ENCODE peak calls at places on chromosomes 3 and 15, in six cellular contexts. Y is NCI-H1092 treated with DMSO at 0.1 percent for 48 hours; C is non-pigmented ciliary epithelial cell; N is effector memory CD4-positive, alpha-beta T cell; U is iris pigment epithelial cell; T is iPS DF 6.9. H is an unnamed sample.

GRCh38 chr3:87792532-87793321 is 266.1 kb downstream of the CGGBP1 start:
- DNase-seq in Y (no peak), C (no peak), N (no peak), U (no peak), T (no peak), H (no peak)

GRCh38 chr15:96838088-96838487 is 507.6 kb downstream of the NR2F2 start:
- DNase-seq in Y (no peak), C (no peak), N (no peak), U (peak), T (no peak), H (no peak)

GRCh38 chr3:182501861-182502260 is 291.4 kb upstream of the ATP11B start:
- DNase-seq in Y (no peak), C (no peak), N (no peak), U (no peak), T (no peak), H (no peak)

GRCh38 chr3:195162033-195162669 is 108.8 kb downstream of the XXYLT1 start:
- DNase-seq in Y (no peak), C (no peak), N (no peak), U (no peak), T (no peak), H (no peak)

GRCh38 chr3:143242101-143242500 is 122.5 kb downstream of the CHST2 start:
- DNase-seq in Y (no peak), C (peak), N (no peak), U (peak), T (no peak), H (no peak)

GRCh38 chr15:49902791-49903481 is 216.1 kb downstream of the ATP8B4 start:
- DNase-seq in Y (no peak), C (no peak), N (no peak), U (peak), T (no peak), H (no peak)

GRCh38 chr15:55250392-55250791 is 39.2 kb downstream of the RAB27A start:
- DNase-seq in Y (no peak), C (no peak), N (no peak), U (peak), T (no peak), H (no peak)

GRCh38 chr3:13657660-13658435 is 108.9 kb downstream of the FBLN2 start:
- DNase-seq in Y (peak), C (no peak), N (peak), U (peak), T (no peak), H (no peak)

GRCh38 chr3:189353988-189354735 is 182.4 kb downstream of the TPRG1 start:
- DNase-seq in Y (no peak), C (no peak), N (no peak), U (no peak), T (no peak), H (no peak)

GRCh38 chr3:180036678-180037455 is at the start of gene PEX5L:
- DNase-seq in Y (peak), C (no peak), N (no peak), U (peak), T (peak), H (no peak)